ENCODE peak calls at places on chromosomes 3 and 15, in seven cellular contexts. One of them, this sample, is unnamed.

GRCh38 chr3:25556504-25556903 is 108.2 kb downstream of the TOP2B start:
- DNase-seq in choroid plexus epithelial cell: peak
- DNase-seq in BJ: no peak
- DNase-seq in AML-193: peak
- DNase-seq in caudate nucleus: no peak
- DNase-seq in HTR-8/SVneo: no peak
- DNase-seq in RCC 7860: no peak
- DNase-seq in this sample: no peak

GRCh38 chr3:120344349-120344748 is 4.8 kb downstream of the LRRC58 start:
- DNase-seq in choroid plexus epithelial cell: peak
- DNase-seq in BJ: no peak
- DNase-seq in AML-193: no peak
- DNase-seq in caudate nucleus: no peak
- DNase-seq in HTR-8/SVneo: no peak
- DNase-seq in RCC 7860: no peak
- DNase-seq in this sample: no peak

GRCh38 chr15:25862469-25863066 is 559 bp downstream of the ATP10A start:
- DNase-seq in choroid plexus epithelial cell: no peak
- DNase-seq in BJ: no peak
- DNase-seq in AML-193: no peak
- DNase-seq in caudate nucleus: no peak
- DNase-seq in HTR-8/SVneo: no peak
- DNase-seq in RCC 7860: no peak
- DNase-seq in this sample: peak

GRCh38 chr3:9793161-9793781 is 389 bp downstream of the ARPC4 start:
- DNase-seq in choroid plexus epithelial cell: peak
- DNase-seq in BJ: no peak
- DNase-seq in AML-193: peak
- DNase-seq in caudate nucleus: no peak
- DNase-seq in HTR-8/SVneo: no peak
- DNase-seq in RCC 7860: peak
- DNase-seq in this sample: no peak

GRCh38 chr15:98583758-98584157 is 64.6 kb upstream of the IGF1R start:
- DNase-seq in choroid plexus epithelial cell: no peak
- DNase-seq in BJ: no peak
- DNase-seq in AML-193: no peak
- DNase-seq in caudate nucleus: no peak
- DNase-seq in HTR-8/SVneo: no peak
- DNase-seq in RCC 7860: no peak
- DNase-seq in this sample: no peak

GRCh38 chr15:94403246-94403824 is 172.0 kb downstream of the MCTP2 start:
- DNase-seq in choroid plexus epithelial cell: no peak
- DNase-seq in BJ: no peak
- DNase-seq in AML-193: no peak
- DNase-seq in caudate nucleus: no peak
- DNase-seq in HTR-8/SVneo: no peak
- DNase-seq in RCC 7860: no peak
- DNase-seq in this sample: no peak

GRCh38 chr3:22835041-22835440 is 368.1 kb upstream of the UBE2E2 start:
- DNase-seq in choroid plexus epithelial cell: peak
- DNase-seq in BJ: no peak
- DNase-seq in AML-193: no peak
- DNase-seq in caudate nucleus: no peak
- DNase-seq in HTR-8/SVneo: no peak
- DNase-seq in RCC 7860: peak
- DNase-seq in this sample: no peak

GRCh38 chr3:193114431-193115340 is 126.3 kb upstream of the PLAAT1 start:
- DNase-seq in choroid plexus epithelial cell: no peak
- DNase-seq in BJ: no peak
- DNase-seq in AML-193: no peak
- DNase-seq in caudate nucleus: no peak
- DNase-seq in HTR-8/SVneo: no peak
- DNase-seq in RCC 7860: no peak
- DNase-seq in this sample: no peak

GRCh38 chr15:52709172-52709979 is 30.2 kb upstream of the ATOSA start:
- DNase-seq in choroid plexus epithelial cell: no peak
- DNase-seq in BJ: no peak
- DNase-seq in AML-193: no peak
- DNase-seq in caudate nucleus: no peak
- DNase-seq in HTR-8/SVneo: no peak
- DNase-seq in RCC 7860: no peak
- DNase-seq in this sample: peak

GRCh38 chr3:46710671-46711295 is 6.9 kb downstream of the PRSS50 start:
- DNase-seq in choroid plexus epithelial cell: no peak
- DNase-seq in BJ: no peak
- DNase-seq in AML-193: no peak
- DNase-seq in caudate nucleus: no peak
- DNase-seq in HTR-8/SVneo: no peak
- DNase-seq in RCC 7860: no peak
- DNase-seq in this sample: no peak

GRCh38 chr15:55897560-55898336 is 95.7 kb downstream of the NEDD4 start:
- DNase-seq in choroid plexus epithelial cell: peak
- DNase-seq in BJ: no peak
- DNase-seq in AML-193: no peak
- DNase-seq in caudate nucleus: no peak
- DNase-seq in HTR-8/SVneo: peak
- DNase-seq in RCC 7860: peak
- DNase-seq in this sample: peak

GRCh38 chr3:122760457-122761271 is 33.0 kb downstream of the HSPBAP1 start:
- DNase-seq in choroid plexus epithelial cell: peak
- DNase-seq in BJ: no peak
- DNase-seq in AML-193: no peak
- DNase-seq in caudate nucleus: no peak
- DNase-seq in HTR-8/SVneo: no peak
- DNase-seq in RCC 7860: no peak
- DNase-seq in this sample: no peak

GRCh38 chr3:38562467-38562925 is 66.4 kb downstream of the EXOG start:
- DNase-seq in choroid plexus epithelial cell: no peak
- DNase-seq in BJ: no peak
- DNase-seq in AML-193: no peak
- DNase-seq in caudate nucleus: no peak
- DNase-seq in HTR-8/SVneo: no peak
- DNase-seq in RCC 7860: no peak
- DNase-seq in this sample: no peak

GRCh38 chr3:194868831-194869230 is 183.1 kb downstream of the FAM43A start:
- DNase-seq in choroid plexus epithelial cell: no peak
- DNase-seq in BJ: no peak
- DNase-seq in AML-193: no peak
- DNase-seq in caudate nucleus: no peak
- DNase-seq in HTR-8/SVneo: no peak
- DNase-seq in RCC 7860: no peak
- DNase-seq in this sample: no peak

GRCh38 chr15:36924076-36924475 is 176.3 kb downstream of the MEIS2 start:
- DNase-seq in choroid plexus epithelial cell: no peak
- DNase-seq in BJ: no peak
- DNase-seq in AML-193: no peak
- DNase-seq in caudate nucleus: no peak
- DNase-seq in HTR-8/SVneo: no peak
- DNase-seq in RCC 7860: no peak
- DNase-seq in this sample: no peak

GRCh38 chr15:43799209-43799944 is 643 bp downstream of the SERINC4 start:
- DNase-seq in choroid plexus epithelial cell: no peak
- DNase-seq in BJ: no peak
- DNase-seq in AML-193: no peak
- DNase-seq in caudate nucleus: no peak
- DNase-seq in HTR-8/SVneo: no peak
- DNase-seq in RCC 7860: no peak
- DNase-seq in this sample: peak

GRCh38 chr15:66907826-66908502 is 157.4 kb upstream of the SMAD3 start:
- DNase-seq in choroid plexus epithelial cell: no peak
- DNase-seq in BJ: no peak
- DNase-seq in AML-193: peak
- DNase-seq in caudate nucleus: no peak
- DNase-seq in HTR-8/SVneo: no peak
- DNase-seq in RCC 7860: no peak
- DNase-seq in this sample: peak

GRCh38 chr15:100209204-100209603 is 132.6 kb downstream of the ADAMTS17 start:
- DNase-seq in choroid plexus epithelial cell: no peak
- DNase-seq in BJ: no peak
- DNase-seq in AML-193: no peak
- DNase-seq in caudate nucleus: no peak
- DNase-seq in HTR-8/SVneo: no peak
- DNase-seq in RCC 7860: no peak
- DNase-seq in this sample: no peak

GRCh38 chr3:121869731-121870130 is 24.5 kb upstream of the SLC15A2 start:
- DNase-seq in choroid plexus epithelial cell: no peak
- DNase-seq in BJ: no peak
- DNase-seq in AML-193: no peak
- DNase-seq in caudate nucleus: no peak
- DNase-seq in HTR-8/SVneo: no peak
- DNase-seq in RCC 7860: no peak
- DNase-seq in this sample: no peak

GRCh38 chr3:53936347-53936746 is 44.7 kb upstream of the SELENOK start:
- DNase-seq in choroid plexus epithelial cell: no peak
- DNase-seq in BJ: no peak
- DNase-seq in AML-193: no peak
- DNase-seq in caudate nucleus: no peak
- DNase-seq in HTR-8/SVneo: no peak
- DNase-seq in RCC 7860: no peak
- DNase-seq in this sample: no peak

GRCh38 chr3:107496855-107497254 is 25.9 kb upstream of the BBX start:
- DNase-seq in choroid plexus epithelial cell: no peak
- DNase-seq in BJ: no peak
- DNase-seq in AML-193: no peak
- DNase-seq in caudate nucleus: no peak
- DNase-seq in HTR-8/SVneo: no peak
- DNase-seq in RCC 7860: no peak
- DNase-seq in this sample: no peak

GRCh38 chr15:82750831-82751181 is 41.1 kb upstream of the AP3B2 start:
- DNase-seq in choroid plexus epithelial cell: peak
- DNase-seq in BJ: no peak
- DNase-seq in AML-193: no peak
- DNase-seq in caudate nucleus: no peak
- DNase-seq in HTR-8/SVneo: no peak
- DNase-seq in RCC 7860: no peak
- DNase-seq in this sample: peak

GRCh38 chr3:154135511-154136173 is 14.5 kb downstream of the ARHGEF26 start:
- DNase-seq in choroid plexus epithelial cell: peak
- DNase-seq in BJ: no peak
- DNase-seq in AML-193: no peak
- DNase-seq in caudate nucleus: no peak
- DNase-seq in HTR-8/SVneo: no peak
- DNase-seq in RCC 7860: no peak
- DNase-seq in this sample: no peak

GRCh38 chr3:111619833-111620232 is 24.7 kb upstream of the ZBED2 start:
- DNase-seq in choroid plexus epithelial cell: no peak
- DNase-seq in BJ: no peak
- DNase-seq in AML-193: no peak
- DNase-seq in caudate nucleus: no peak
- DNase-seq in HTR-8/SVneo: no peak
- DNase-seq in RCC 7860: no peak
- DNase-seq in this sample: no peak

GRCh38 chr3:52649461-52650210 is 36.1 kb downstream of the PBRM1 start:
- DNase-seq in choroid plexus epithelial cell: peak
- DNase-seq in BJ: no peak
- DNase-seq in AML-193: no peak
- DNase-seq in caudate nucleus: no peak
- DNase-seq in HTR-8/SVneo: peak
- DNase-seq in RCC 7860: no peak
- DNase-seq in this sample: no peak

GRCh38 chr3:128503164-128503651 is 10.2 kb upstream of the GATA2 start:
- DNase-seq in choroid plexus epithelial cell: peak
- DNase-seq in BJ: no peak
- DNase-seq in AML-193: no peak
- DNase-seq in caudate nucleus: no peak
- DNase-seq in HTR-8/SVneo: no peak
- DNase-seq in RCC 7860: no peak
- DNase-seq in this sample: no peak

This sample was measured in mucosa of descending colon.